ENCODE peak calls at places on chromosomes 16 and 17, in five cellular contexts. H, Z, P, V and N are unnamed samples.

GRCh38 chr17:82793974-82794620 is 42.2 kb downstream of the TBCD start:
- DNase-seq in P (no peak), Z (no peak), H (no peak), V (no peak), N (no peak)

GRCh38 chr16:87936375-87937230 is at the start of gene CA5A:
- DNase-seq in P (no peak), Z (no peak), V (no peak), H (no peak), N (no peak)

GRCh38 chr16:69328854-69329316 is 1.5 kb downstream of the PDF start:
- DNase-seq in P (no peak), Z (no peak), H (no peak), V (no peak), N (no peak)

GRCh38 chr16:8679156-8679555 is 4.7 kb downstream of the ABAT start:
- DNase-seq in Z (no peak), H (no peak), V (no peak), P (no peak), N (no peak)

GRCh38 chr17:55572139-55572538 is 60.9 kb upstream of the SMIM36 start:
- DNase-seq in Z (no peak), V (no peak), H (no peak), P (no peak), N (no peak)

GRCh38 chr17:48374650-48375230 is 55.3 kb downstream of the SKAP1 start:
- DNase-seq in Z (peak; percentile 74), H (peak; percentile 74), P (peak; percentile 29), V (no peak), N (peak; percentile 27)

GRCh38 chr17:2386400-2387085 is 14.3 kb downstream of the MNT start:
- DNase-seq in P (no peak), Z (no peak), V (no peak), H (peak; percentile 42), N (no peak)

GRCh38 chr17:20267459-20267842 is 199.9 kb downstream of the LGALS9B start:
- DNase-seq in Z (no peak), P (no peak), H (no peak), V (no peak), N (no peak)

GRCh38 chr17:83054518-83055125 is 24.8 kb upstream of the METRNL start:
- DNase-seq in V (no peak), P (no peak), Z (no peak), H (no peak), N (no peak)

GRCh38 chr16:4572715-4573114 is 16.6 kb downstream of the C16orf96 start:
- DNase-seq in Z (no peak), H (no peak), V (no peak), P (no peak), N (peak; percentile 12)

GRCh38 chr16:75309899-75310430 is 58.5 kb upstream of the BCAR1 start:
- DNase-seq in P (no peak), V (no peak), Z (no peak), H (peak; percentile 22), N (no peak)

GRCh38 chr16:30953511-30954124 is 3.9 kb upstream of the SETD1A start:
- DNase-seq in H (peak; percentile 86), P (peak; percentile 88), V (peak; percentile 69), Z (peak; percentile 97), N (peak; percentile 54)

GRCh38 chr16:88012360-88012759 is 61.1 kb downstream of the BANP start:
- DNase-seq in H (no peak), P (no peak), Z (no peak), V (no peak), N (no peak)

GRCh38 chr16:80066805-80067580 is 466.5 kb upstream of the MAF start:
- DNase-seq in P (no peak), H (no peak), Z (no peak), V (no peak), N (no peak)

GRCh38 chr16:19783847-19784736 is 66.0 kb downstream of the IQCK start:
- DNase-seq in V (no peak), H (no peak), Z (no peak), P (no peak), N (no peak)

GRCh38 chr17:41976142-41976768 is 9.7 kb downstream of the CNP start:
- DNase-seq in V (no peak), H (no peak), P (no peak), Z (no peak), N (no peak)

GRCh38 chr17:4182043-4182442 is 39.0 kb downstream of the CYB5D2 start:
- DNase-seq in V (no peak), P (no peak), Z (no peak), H (no peak), N (no peak)

GRCh38 chr16:88503374-88503770 is 50.3 kb downstream of the ZFPM1 start:
- DNase-seq in P (no peak), V (no peak), Z (no peak), H (no peak), N (no peak)

GRCh38 chr17:81840826-81841778 is 6.3 kb upstream of the PPP1R27 start:
- DNase-seq in V (no peak), Z (peak; percentile 51), P (no peak), H (no peak), N (no peak)

GRCh38 chr16:88430524-88431446 is 22.3 kb upstream of the ZFPM1 start:
- DNase-seq in V (no peak), Z (no peak), P (no peak), H (no peak), N (peak; percentile 82)

GRCh38 chr17:68585643-68586042 is 15.5 kb downstream of the FAM20A start:
- DNase-seq in V (no peak), Z (no peak), P (no peak), H (no peak), N (no peak)

GRCh38 chr16:48383877-48384304 is 1.3 kb downstream of the SIAH1 start:
- DNase-seq in V (no peak), P (no peak), Z (no peak), H (peak; percentile 31), N (no peak)

GRCh38 chr16:70253291-70254094 is 1.8 kb upstream of the EXOSC6 start:
- DNase-seq in Z (peak; percentile 67), V (no peak), P (peak; percentile 63), H (peak; percentile 61), N (no peak)

GRCh38 chr17:82314012-82314720 is 3.2 kb downstream of the CD7 start:
- DNase-seq in H (no peak), Z (no peak), V (no peak), P (peak; percentile 24), N (no peak)

GRCh38 chr16:2586241-2586640 is 48.4 kb downstream of the PDPK1 start:
- DNase-seq in P (no peak), V (no peak), Z (peak; percentile 8), H (no peak), N (peak; percentile 32)

GRCh38 chr16:11323551-11324336 is 21.5 kb upstream of the RMI2 start:
- DNase-seq in H (no peak), Z (no peak), P (no peak), V (no peak), N (no peak)

GRCh38 chr16:11320170-11320569 is 25.1 kb upstream of the RMI2 start:
- DNase-seq in Z (no peak), P (no peak), H (no peak), V (no peak), N (no peak)

GRCh38 chr16:11325404-11326083 is 19.7 kb upstream of the RMI2 start:
- DNase-seq in P (no peak), V (no peak), Z (no peak), H (no peak), N (no peak)

GRCh38 chr16:11321662-11322061 is 23.6 kb upstream of the RMI2 start:
- DNase-seq in Z (no peak), P (no peak), H (no peak), V (no peak), N (no peak)

GRCh38 chr16:11322823-11323222 is 22.4 kb upstream of the RMI2 start:
- DNase-seq in V (no peak), Z (no peak), P (no peak), H (no peak), N (no peak)
- TF ChIP-seq CTCF in V (no peak), Z (no peak), P (no peak), H (no peak), N (no peak)

GRCh38 chr16:16143038-16143763 is 80.1 kb downstream of the ABCC6 start:
- DNase-seq in Z (peak; percentile 37), H (peak; percentile 50), V (no peak), P (no peak), N (no peak)
- TF ChIP-seq CTCF in Z (peak; percentile 49), H (peak; percentile 41), V (peak; percentile 31), P (no peak), N (peak; percentile 38)

DNA sequence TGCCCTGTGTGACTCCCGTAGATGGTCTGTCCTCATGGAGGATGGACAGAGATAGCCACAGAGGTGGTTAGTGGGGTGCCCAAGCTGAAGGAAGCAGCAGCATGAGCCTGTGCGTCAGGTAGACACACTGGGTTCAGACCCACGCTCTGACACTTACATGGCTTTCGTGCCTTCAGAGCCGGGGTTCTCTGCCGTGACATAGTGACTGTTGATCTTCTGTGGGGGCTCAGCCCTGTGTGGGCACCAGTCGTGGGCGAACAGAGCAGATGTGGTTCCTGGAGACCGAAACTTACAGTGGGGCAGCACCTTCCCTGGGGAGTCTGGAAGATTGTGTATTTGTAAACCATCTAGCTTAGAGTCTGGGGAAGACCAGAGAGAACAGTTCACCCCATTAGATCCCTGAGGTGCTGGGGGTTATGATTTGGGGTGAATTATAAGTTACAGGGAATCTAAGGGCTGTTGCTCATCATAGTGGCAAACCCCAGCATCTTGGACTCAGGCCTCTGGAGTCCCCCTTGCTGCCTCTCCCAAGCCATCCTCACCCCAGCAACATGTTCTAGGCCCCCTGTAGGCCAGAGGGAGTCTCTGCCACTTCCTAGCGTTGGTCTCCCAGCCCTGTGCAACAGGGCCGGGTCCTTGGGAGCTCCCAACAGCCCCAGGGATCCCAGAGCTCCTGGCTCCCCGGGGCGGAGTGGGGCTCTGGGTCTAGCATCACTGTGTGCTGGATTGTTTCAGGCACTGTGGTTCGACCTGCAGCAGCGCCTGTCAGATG is 28.6 kb downstream of the NECAB2 start:
- DNase-seq in Z (no peak), H (no peak), P (no peak), V (no peak), N (no peak)
- TF ChIP-seq CTCF in Z (no peak), H (no peak), P (no peak), V (peak; percentile 14), N (no peak)

DNA sequence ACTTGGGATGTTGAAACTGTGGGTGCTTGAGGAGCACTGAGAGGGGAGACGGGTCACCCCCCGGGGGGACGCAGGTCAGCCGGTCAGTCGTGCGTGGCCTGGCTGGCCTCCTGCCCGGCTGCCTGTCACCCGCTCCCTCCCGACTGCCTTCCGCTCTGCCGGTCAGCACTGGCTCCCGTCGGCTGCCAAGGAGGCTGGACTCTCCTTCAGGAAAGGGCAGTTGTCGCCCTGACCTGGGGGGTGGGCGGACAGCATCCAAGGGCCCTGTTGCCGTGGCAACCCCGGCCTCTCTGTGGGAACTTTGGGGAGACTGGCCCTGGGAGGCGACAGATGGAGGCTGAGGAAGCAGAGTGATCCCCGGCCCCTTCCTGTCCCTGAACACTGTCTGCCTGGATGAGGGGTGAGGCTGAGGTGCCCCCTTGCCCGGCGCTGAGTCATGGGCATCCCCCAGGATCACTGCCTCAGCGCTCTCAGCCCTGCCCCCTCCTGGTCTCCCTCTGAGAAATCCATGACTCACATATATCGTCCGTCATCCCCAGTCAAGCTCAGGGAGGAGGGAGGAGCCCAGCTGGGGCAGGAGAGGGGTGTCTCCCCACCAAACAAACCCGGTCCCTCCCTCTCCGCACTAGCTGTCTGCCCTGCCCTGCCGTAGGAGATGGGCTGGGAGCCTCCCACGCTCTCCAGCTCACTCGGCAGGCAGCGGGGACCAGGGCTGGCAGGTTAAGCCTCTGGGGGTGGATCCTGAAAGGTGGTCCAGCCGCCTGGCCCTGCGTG is at the start of gene ADGRG1:
- DNase-seq in P (peak; percentile 79), Z (peak; percentile 75), V (no peak), H (peak; percentile 93), N (peak; percentile 47)
- TF ChIP-seq CTCF in P (no peak), Z (peak; percentile 25), V (no peak), H (no peak), N (no peak)